ENCODE peak calls at places on chromosome 4, in seven cellular contexts. One of them, this sample, is unnamed.

GRCh38 chr4:24210332-24210902 is 320.6 kb upstream of the PPARGC1A start:
- DNase-seq in fibroblast of pulmonary artery: peak
- DNase-seq in A549: peak
- DNase-seq in GM13977: no peak
- DNase-seq in Calu3: no peak
- DNase-seq in cardiac muscle cell: peak
- DNase-seq in brain microvascular endothelial cell: peak
- DNase-seq in this sample: peak

GRCh38 chr4:130368668-130369067 is 1272.7 kb downstream of the C4orf33 start:
- DNase-seq in A549: no peak
- DNase-seq in cardiac muscle cell: no peak
- DNase-seq in Calu3: no peak
- DNase-seq in GM13977: no peak
- DNase-seq in brain microvascular endothelial cell: no peak
- DNase-seq in fibroblast of pulmonary artery: no peak
- DNase-seq in this sample: no peak

GRCh38 chr4:7194251-7195137 is 2.2 kb downstream of the SORCS2 start:
- DNase-seq in cardiac muscle cell: peak
- DNase-seq in GM13977: no peak
- DNase-seq in A549: peak
- DNase-seq in brain microvascular endothelial cell: no peak
- DNase-seq in fibroblast of pulmonary artery: peak
- DNase-seq in Calu3: peak
- DNase-seq in this sample: no peak

GRCh38 chr4:118729287-118730286 is 44.4 kb downstream of the METTL14 start:
- DNase-seq in GM13977: no peak
- DNase-seq in Calu3: no peak
- DNase-seq in cardiac muscle cell: peak
- DNase-seq in brain microvascular endothelial cell: peak
- DNase-seq in A549: no peak
- DNase-seq in fibroblast of pulmonary artery: peak
- DNase-seq in this sample: peak

GRCh38 chr4:2080429-2081300 is 21.5 kb downstream of the NAT8L start:
- DNase-seq in A549: no peak
- DNase-seq in cardiac muscle cell: no peak
- DNase-seq in brain microvascular endothelial cell: no peak
- DNase-seq in Calu3: no peak
- DNase-seq in fibroblast of pulmonary artery: no peak
- DNase-seq in GM13977: no peak
- DNase-seq in this sample: no peak

GRCh38 chr4:3745886-3746656 is 20.1 kb upstream of the ADRA2C start:
- DNase-seq in brain microvascular endothelial cell: no peak
- DNase-seq in GM13977: no peak
- DNase-seq in Calu3: no peak
- DNase-seq in cardiac muscle cell: no peak
- DNase-seq in fibroblast of pulmonary artery: no peak
- DNase-seq in A549: peak
- DNase-seq in this sample: no peak

GRCh38 chr4:181685461-181685860 is 557.7 kb upstream of the TENM3 start:
- DNase-seq in A549: no peak
- DNase-seq in Calu3: no peak
- DNase-seq in brain microvascular endothelial cell: peak
- DNase-seq in fibroblast of pulmonary artery: peak
- DNase-seq in GM13977: no peak
- DNase-seq in cardiac muscle cell: no peak
- DNase-seq in this sample: no peak

GRCh38 chr4:173821031-173821430 is 291.0 kb upstream of the HAND2 start:
- DNase-seq in A549: no peak
- DNase-seq in fibroblast of pulmonary artery: no peak
- DNase-seq in GM13977: no peak
- DNase-seq in cardiac muscle cell: no peak
- DNase-seq in brain microvascular endothelial cell: no peak
- DNase-seq in Calu3: no peak
- DNase-seq in this sample: no peak

GRCh38 chr4:163063891-163064290 is 102.8 kb downstream of the NAF1 start:
- DNase-seq in Calu3: peak
- DNase-seq in A549: no peak
- DNase-seq in GM13977: no peak
- DNase-seq in cardiac muscle cell: no peak
- DNase-seq in fibroblast of pulmonary artery: peak
- DNase-seq in brain microvascular endothelial cell: peak
- DNase-seq in this sample: no peak

GRCh38 chr4:138899999-138900398 is 115.6 kb upstream of the NOCT start:
- DNase-seq in A549: no peak
- DNase-seq in brain microvascular endothelial cell: no peak
- DNase-seq in Calu3: no peak
- DNase-seq in fibroblast of pulmonary artery: no peak
- DNase-seq in GM13977: no peak
- DNase-seq in cardiac muscle cell: no peak
- DNase-seq in this sample: no peak

GRCh38 chr4:39446842-39447573 is 11.7 kb downstream of the RPL9 start:
- DNase-seq in brain microvascular endothelial cell: peak
- DNase-seq in cardiac muscle cell: peak
- DNase-seq in Calu3: peak
- DNase-seq in A549: no peak
- DNase-seq in fibroblast of pulmonary artery: peak
- DNase-seq in GM13977: peak
- DNase-seq in this sample: no peak
- TF ChIP-seq CTCF in brain microvascular endothelial cell: peak
- TF ChIP-seq CTCF in cardiac muscle cell: peak
- TF ChIP-seq CTCF in Calu3: no peak
- TF ChIP-seq CTCF in A549: no peak
- TF ChIP-seq CTCF in fibroblast of pulmonary artery: peak
- TF ChIP-seq CTCF in GM13977: peak
- TF ChIP-seq CTCF in this sample: peak

DNA sequence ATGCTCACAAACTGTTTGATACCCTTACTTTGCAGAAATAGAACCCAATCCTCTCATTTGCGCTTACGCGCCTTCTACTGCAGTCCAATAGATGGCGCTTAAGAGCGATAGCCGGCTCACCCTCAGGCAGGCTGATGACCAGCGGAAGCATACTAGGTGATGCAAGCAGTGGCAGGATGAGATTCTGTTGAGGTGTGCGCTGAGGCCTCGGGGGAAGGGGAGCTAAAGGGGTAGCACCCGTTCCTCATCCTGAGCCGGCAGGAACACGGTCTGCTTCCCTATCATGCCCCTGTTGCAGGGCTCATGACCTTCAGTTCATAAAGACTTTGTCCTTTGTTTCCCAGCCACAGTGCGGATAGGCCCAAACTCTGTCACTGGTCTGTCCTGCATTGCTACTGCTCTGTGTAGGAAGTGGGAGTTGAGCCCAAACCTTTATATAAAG is 628.9 kb downstream of the TLL1 start:
- DNase-seq in A549: peak
- DNase-seq in Calu3: no peak
- DNase-seq in GM13977: peak
- DNase-seq in fibroblast of pulmonary artery: peak
- DNase-seq in brain microvascular endothelial cell: peak
- DNase-seq in cardiac muscle cell: peak
- DNase-seq in this sample: no peak
- TF ChIP-seq CTCF in A549: peak
- TF ChIP-seq CTCF in Calu3: no peak
- TF ChIP-seq CTCF in GM13977: peak
- TF ChIP-seq CTCF in fibroblast of pulmonary artery: peak
- TF ChIP-seq CTCF in brain microvascular endothelial cell: peak
- TF ChIP-seq CTCF in cardiac muscle cell: peak
- TF ChIP-seq CTCF in this sample: no peak

DNA sequence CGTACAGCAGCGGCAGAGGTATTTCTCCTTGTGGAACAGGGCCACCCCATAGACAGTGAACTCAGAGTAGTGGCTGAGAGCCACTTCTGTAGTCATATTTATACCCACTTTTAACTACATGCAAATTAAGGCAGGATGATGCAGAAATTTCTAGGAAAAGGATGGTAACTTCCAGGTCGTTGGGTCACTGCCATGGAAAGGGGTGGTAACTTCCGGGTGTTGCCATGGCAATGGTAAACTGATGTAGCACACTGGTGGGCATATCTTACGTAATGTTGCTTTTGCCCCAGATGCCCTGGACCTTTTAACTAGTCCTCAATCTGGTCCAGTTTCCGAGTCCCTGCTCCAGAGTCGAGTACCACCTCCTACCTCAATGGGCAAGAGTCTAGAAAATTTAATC is 154.8 kb upstream of the AGA start:
- DNase-seq in brain microvascular endothelial cell: no peak
- DNase-seq in cardiac muscle cell: no peak
- DNase-seq in fibroblast of pulmonary artery: no peak
- DNase-seq in GM13977: no peak
- DNase-seq in A549: no peak
- DNase-seq in Calu3: no peak
- DNase-seq in this sample: no peak
- TF ChIP-seq CTCF in brain microvascular endothelial cell: no peak
- TF ChIP-seq CTCF in cardiac muscle cell: no peak
- TF ChIP-seq CTCF in fibroblast of pulmonary artery: no peak
- TF ChIP-seq CTCF in GM13977: no peak
- TF ChIP-seq CTCF in A549: no peak
- TF ChIP-seq CTCF in Calu3: no peak
- TF ChIP-seq CTCF in this sample: no peak

GRCh38 chr4:180560896-180561295 is 1682.3 kb upstream of the TENM3 start:
- DNase-seq in A549: no peak
- DNase-seq in Calu3: no peak
- DNase-seq in cardiac muscle cell: peak
- DNase-seq in brain microvascular endothelial cell: no peak
- DNase-seq in GM13977: no peak
- DNase-seq in fibroblast of pulmonary artery: peak
- DNase-seq in this sample: no peak

GRCh38 chr4:180558427-180558826 is 1684.8 kb upstream of the TENM3 start:
- DNase-seq in GM13977: no peak
- DNase-seq in brain microvascular endothelial cell: no peak
- DNase-seq in cardiac muscle cell: no peak
- DNase-seq in A549: no peak
- DNase-seq in Calu3: no peak
- DNase-seq in fibroblast of pulmonary artery: no peak
- DNase-seq in this sample: no peak

DNA sequence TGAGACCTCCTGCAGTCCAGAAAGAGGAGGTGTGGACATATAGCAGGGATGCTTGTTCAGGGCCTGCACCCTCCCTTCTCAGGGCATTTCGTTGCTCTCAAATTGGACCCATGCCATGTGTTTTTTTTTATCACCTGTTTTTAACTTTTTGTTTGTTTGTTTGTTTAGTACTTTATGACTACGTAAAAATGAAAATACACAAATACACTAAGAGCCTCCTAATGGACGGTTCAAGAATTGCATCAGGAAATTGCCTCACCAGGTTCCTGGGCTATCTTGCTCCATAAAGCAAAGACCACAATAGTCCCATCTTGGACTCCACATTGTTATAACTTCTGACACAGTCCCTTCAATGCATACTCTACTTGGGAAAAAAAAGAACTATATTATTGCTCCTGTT is 1685.9 kb upstream of the TENM3 start:
- DNase-seq in cardiac muscle cell: no peak
- DNase-seq in fibroblast of pulmonary artery: no peak
- DNase-seq in GM13977: peak
- DNase-seq in brain microvascular endothelial cell: no peak
- DNase-seq in Calu3: no peak
- DNase-seq in A549: peak
- DNase-seq in this sample: no peak
- TF ChIP-seq CTCF in cardiac muscle cell: no peak
- TF ChIP-seq CTCF in fibroblast of pulmonary artery: no peak
- TF ChIP-seq CTCF in GM13977: peak
- TF ChIP-seq CTCF in brain microvascular endothelial cell: peak
- TF ChIP-seq CTCF in Calu3: no peak
- TF ChIP-seq CTCF in A549: no peak
- TF ChIP-seq CTCF in this sample: peak

DNA sequence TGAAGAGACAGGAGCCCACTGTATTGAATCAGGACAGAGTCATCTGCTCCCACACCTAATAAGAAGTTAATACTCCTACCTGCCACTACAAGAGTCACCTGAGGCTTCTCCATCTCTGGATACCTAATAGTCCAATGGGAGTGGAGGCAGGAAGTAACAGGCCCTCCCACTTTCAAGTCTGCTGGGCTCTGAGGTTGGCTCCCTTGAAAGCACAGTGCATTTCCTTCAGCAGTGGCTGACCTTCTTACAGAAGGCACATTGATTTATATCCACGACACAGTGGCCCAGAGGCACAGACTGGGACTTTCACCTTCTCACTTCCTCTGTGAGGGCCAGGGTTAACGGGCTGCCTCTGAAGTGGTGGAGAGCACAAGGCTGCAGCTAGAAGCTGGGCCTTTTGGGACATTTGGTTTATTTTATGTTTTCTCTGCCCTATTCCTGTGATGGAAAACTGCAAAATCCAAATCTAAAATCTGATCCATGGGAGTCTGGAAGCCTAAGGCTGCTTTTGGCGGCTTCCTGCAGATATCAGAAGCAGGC is 38.1 kb downstream of the FRG2 start:
- DNase-seq in brain microvascular endothelial cell: no peak
- DNase-seq in Calu3: no peak
- DNase-seq in cardiac muscle cell: no peak
- DNase-seq in fibroblast of pulmonary artery: no peak
- DNase-seq in A549: no peak
- DNase-seq in GM13977: no peak
- DNase-seq in this sample: no peak
- TF ChIP-seq CTCF in brain microvascular endothelial cell: no peak
- TF ChIP-seq CTCF in Calu3: no peak
- TF ChIP-seq CTCF in cardiac muscle cell: no peak
- TF ChIP-seq CTCF in fibroblast of pulmonary artery: no peak
- TF ChIP-seq CTCF in A549: no peak
- TF ChIP-seq CTCF in GM13977: no peak
- TF ChIP-seq CTCF in this sample: no peak

DNA sequence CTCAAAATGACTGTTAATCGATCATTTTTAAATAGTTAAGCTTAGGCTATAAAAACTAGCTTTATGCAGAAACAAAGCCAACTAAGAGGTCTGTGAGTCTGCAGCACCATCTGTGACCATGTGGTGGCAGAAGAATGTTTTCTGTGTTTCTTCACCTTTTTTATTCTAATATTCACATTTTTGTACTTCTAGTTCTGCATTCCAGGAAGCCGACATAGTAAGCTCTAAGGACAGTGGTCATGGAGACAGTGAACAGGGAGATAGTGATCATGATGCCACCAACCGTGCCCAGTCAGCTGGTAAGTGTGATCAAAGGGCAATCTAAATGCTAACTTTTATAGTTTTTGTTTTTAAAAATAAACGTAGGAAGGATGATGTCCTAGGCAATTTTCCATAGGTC is 5.6 kb downstream of the PCDH10 start:
- DNase-seq in fibroblast of pulmonary artery: peak
- DNase-seq in GM13977: peak
- DNase-seq in brain microvascular endothelial cell: peak
- DNase-seq in cardiac muscle cell: peak
- DNase-seq in Calu3: peak
- DNase-seq in A549: no peak
- DNase-seq in this sample: no peak
- TF ChIP-seq CTCF in fibroblast of pulmonary artery: peak
- TF ChIP-seq CTCF in GM13977: peak
- TF ChIP-seq CTCF in brain microvascular endothelial cell: peak
- TF ChIP-seq CTCF in cardiac muscle cell: peak
- TF ChIP-seq CTCF in Calu3: peak
- TF ChIP-seq CTCF in A549: peak
- TF ChIP-seq CTCF in this sample: peak